ENCODE peak calls at places on chromosomes 4 and X, in seven cellular contexts. U is AG09319, E is astrocyte of the spinal cord, Z is lower leg skin, A is HFFc6, R is WERI-Rb-1, O is coronary artery. T is an unnamed sample.

GRCh38 chr4:146534178-146534577 is 12.4 kb upstream of the SLC10A7 start:
- DNase-seq in Z (no peak), E (no peak), A (no peak), O (no peak), R (no peak), U (no peak), T (no peak)

GRCh38 chrX:78106651-78106986 is 2.6 kb downstream of the PGK1 start:
- DNase-seq in A (no peak), Z (no peak), U (no peak), E (no peak), R (no peak), O (no peak), T (no peak)

GRCh38 chr4:48831532-48832015 is 686 bp downstream of the OCIAD1 start:
- DNase-seq in E (peak), U (no peak), Z (no peak), A (no peak), O (no peak), R (no peak), T (peak)

GRCh38 chr4:11456441-11456840 is 27.7 kb upstream of the HS3ST1 start:
- DNase-seq in U (no peak), R (no peak), A (no peak), O (no peak), E (no peak), Z (no peak), T (no peak)

GRCh38 chrX:12820737-12821136 is 29.5 kb downstream of the PRPS2 start:
- DNase-seq in E (no peak), A (no peak), R (no peak), U (no peak), Z (no peak), O (no peak), T (no peak)

GRCh38 chr4:150218447-150218846 is 140.2 kb downstream of the DCLK2 start:
- DNase-seq in Z (no peak), A (no peak), O (no peak), R (no peak), E (no peak), U (no peak), T (no peak)

GRCh38 chrX:134172588-134173259 is 64.3 kb upstream of the CCDC160 start:
- DNase-seq in A (no peak), E (peak), O (no peak), U (no peak), R (no peak), Z (no peak), T (peak)

GRCh38 chr4:173450281-173450680 is 51.4 kb upstream of the SCRG1 start:
- DNase-seq in E (peak), R (no peak), A (no peak), O (no peak), Z (no peak), U (no peak), T (no peak)

GRCh38 chrX:132093239-132093860 is 34.5 kb downstream of the FRMD7 start:
- DNase-seq in E (no peak), R (no peak), Z (no peak), O (no peak), A (no peak), U (no peak), T (no peak)

GRCh38 chrX:71106427-71106826 is at the start of gene CXorf65:
- DNase-seq in E (no peak), U (no peak), O (no peak), R (no peak), Z (no peak), A (no peak), T (no peak)

GRCh38 chrX:87167841-87168240 is 349.8 kb upstream of the KLHL4 start:
- DNase-seq in U (no peak), Z (no peak), R (no peak), A (no peak), E (no peak), O (no peak), T (no peak)

GRCh38 chr4:6404611-6405416 is 67.6 kb downstream of the PPP2R2C start:
- DNase-seq in E (no peak), U (no peak), A (no peak), O (no peak), Z (no peak), R (no peak), T (no peak)

GRCh38 chr4:158810487-158811215 is 41.8 kb downstream of the FNIP2 start:
- DNase-seq in U (peak), R (peak), E (peak), A (peak), O (peak), Z (peak), T (peak)

GRCh38 chrX:112367065-112367464 is 284.5 kb upstream of the TRPC5 start:
- DNase-seq in O (no peak), U (no peak), E (no peak), A (no peak), Z (no peak), R (no peak), T (no peak)

GRCh38 chr4:85964298-85964697 is 395.6 kb downstream of the MAPK10 start:
- DNase-seq in Z (no peak), A (no peak), U (no peak), O (no peak), R (no peak), E (no peak), T (no peak)

GRCh38 chr4:153137168-153137567 is 67.1 kb upstream of the TRIM2 start:
- DNase-seq in O (no peak), U (peak), R (no peak), Z (no peak), A (peak), E (peak), T (peak)

GRCh38 chr4:73734405-73735070 is 5.8 kb upstream of the CXCL8 start:
- DNase-seq in E (peak), O (no peak), R (no peak), A (no peak), U (no peak), Z (no peak), T (peak)

GRCh38 chr4:15690020-15690809 is 8.6 kb downstream of the FAM200B start:
- DNase-seq in O (no peak), Z (no peak), E (peak), R (no peak), A (peak), U (no peak), T (peak)

GRCh38 chr4:94516067-94516466 is 64.3 kb downstream of the PDLIM5 start:
- DNase-seq in R (no peak), Z (no peak), O (no peak), E (peak), U (no peak), A (peak), T (peak)

GRCh38 chr4:122728781-122729330 is 3.6 kb upstream of the BBS12 start:
- DNase-seq in R (no peak), O (no peak), A (peak), Z (no peak), E (no peak), U (no peak), T (no peak)

GRCh38 chr4:6369035-6369434 is 99.4 kb downstream of the WFS1 start:
- DNase-seq in A (no peak), R (no peak), E (no peak), Z (no peak), O (no peak), U (no peak), T (no peak)

GRCh38 chr4:8305851-8306361 is 36.4 kb downstream of the HTRA3 start:
- DNase-seq in U (no peak), R (no peak), E (no peak), O (no peak), A (no peak), Z (peak), T (no peak)

GRCh38 chr4:76779740-76780459 is 118.0 kb downstream of the SOWAHB start:
- DNase-seq in U (no peak), R (no peak), A (no peak), E (peak), O (no peak), Z (no peak), T (peak)

GRCh38 chrX:111181883-111182400 is 86.0 kb downstream of the PAK3 start:
- DNase-seq in E (no peak), Z (no peak), U (no peak), O (no peak), A (no peak), R (peak), T (no peak)

GRCh38 chr4:156771171-156771837 is 200.3 kb downstream of the PDGFC start:
- DNase-seq in U (peak), E (peak), Z (no peak), O (no peak), A (peak), R (peak), T (peak)

GRCh38 chr4:184097240-184097619 is 120.4 kb downstream of the ENPP6 start:
- DNase-seq in O (no peak), Z (peak), U (no peak), A (no peak), R (no peak), E (no peak), T (no peak)
- TF ChIP-seq CTCF in O (no peak), Z (no peak), U (peak), A (no peak), R (peak), E (no peak), T (no peak)

DNA sequence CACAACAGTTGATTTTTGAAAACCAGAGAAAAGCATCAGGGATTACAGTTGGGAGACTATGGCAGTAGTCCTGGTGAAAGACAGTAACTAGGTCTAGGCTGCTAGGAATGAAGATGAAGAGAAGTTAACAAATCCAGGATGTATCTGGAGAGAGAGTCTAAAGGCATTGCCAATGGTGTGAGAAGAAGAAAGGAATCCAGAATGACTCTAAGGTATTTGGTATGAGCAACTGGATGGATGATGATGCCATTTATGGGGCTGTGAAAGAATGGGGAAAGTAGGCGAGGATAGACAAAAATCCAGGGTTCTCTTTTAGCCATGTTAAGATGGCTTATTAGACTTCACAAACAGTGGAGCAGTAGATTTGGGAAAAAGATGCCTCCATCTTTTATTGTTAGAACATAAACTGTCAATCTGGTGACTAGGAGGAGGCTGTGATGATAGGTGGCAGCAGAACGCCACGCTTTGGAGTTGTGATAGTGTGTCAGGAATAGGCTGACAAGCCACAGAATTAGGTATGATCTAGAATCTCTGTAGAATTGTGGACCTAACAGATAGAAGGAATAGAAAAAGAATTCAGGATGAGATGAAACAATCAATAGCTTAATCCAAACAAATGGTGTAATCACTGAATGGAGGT is 27.3 kb upstream of the JADE1 start:
- DNase-seq in A (peak), R (peak), O (no peak), U (no peak), Z (no peak), E (no peak), T (no peak)
- TF ChIP-seq CTCF in A (peak), R (peak), O (no peak), U (no peak), Z (no peak), E (no peak), T (no peak)

GRCh38 chr4:71495454-71495853 is 156.6 kb downstream of the SLC4A4 start:
- DNase-seq in E (no peak), O (no peak), Z (no peak), U (no peak), R (no peak), A (no peak), T (no peak)

GRCh38 chr4:71498002-71498401 is 159.2 kb downstream of the SLC4A4 start:
- DNase-seq in A (peak), O (no peak), U (peak), E (no peak), Z (no peak), R (no peak), T (peak)

GRCh38 chr4:71497078-71497477 is 158.3 kb downstream of the SLC4A4 start:
- DNase-seq in E (no peak), O (no peak), A (no peak), Z (no peak), U (no peak), R (no peak), T (no peak)

GRCh38 chr4:71498624-71499023 is 159.8 kb downstream of the SLC4A4 start:
- DNase-seq in Z (no peak), A (no peak), U (no peak), E (no peak), R (no peak), O (no peak), T (peak)

DNA sequence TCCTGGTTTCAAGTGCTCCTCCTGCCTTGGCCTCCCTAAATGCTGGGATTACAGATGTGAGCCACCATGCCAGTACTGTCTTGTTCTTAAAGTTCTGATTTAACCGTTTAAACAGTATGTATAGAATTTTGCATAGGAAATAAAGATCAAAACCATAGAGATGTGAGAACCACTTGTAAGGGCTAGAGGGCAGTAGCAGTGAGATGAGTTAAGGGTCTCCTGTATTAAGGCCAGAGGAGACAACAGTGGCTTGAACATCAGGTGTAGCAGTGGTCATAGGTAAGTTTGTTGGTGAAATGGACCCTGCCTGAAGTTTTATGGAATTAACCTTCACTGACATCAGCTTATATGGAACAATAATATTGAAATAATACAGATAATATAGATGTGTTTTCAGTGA is 155.7 kb downstream of the SLC4A4 start:
- DNase-seq in Z (no peak), A (no peak), U (no peak), R (no peak), O (no peak), E (no peak), T (no peak)
- TF ChIP-seq CTCF in Z (no peak), A (no peak), U (no peak), R (no peak), O (no peak), E (no peak), T (peak)

DNA sequence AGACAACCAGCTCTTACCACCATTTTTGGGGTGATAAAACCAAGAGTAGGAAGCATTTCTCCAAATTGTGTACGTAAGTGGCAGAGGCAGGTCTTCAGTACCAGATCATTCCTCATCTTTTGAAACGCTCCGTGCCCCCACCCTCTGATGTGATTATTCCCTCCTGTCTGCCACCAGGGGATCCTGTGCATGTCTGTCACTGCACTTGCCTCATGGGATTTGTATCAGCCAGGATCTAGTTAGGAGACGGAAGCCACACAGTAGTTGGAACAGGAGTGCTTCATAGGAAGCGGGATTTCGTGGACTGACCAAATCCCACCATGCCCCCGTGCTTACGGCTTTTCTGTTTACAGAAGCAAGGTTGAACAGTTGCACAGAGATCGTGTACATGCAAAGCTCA is 75.5 kb downstream of the SHROOM2 start:
- DNase-seq in E (no peak), A (no peak), R (no peak), O (no peak), Z (no peak), U (no peak), T (no peak)
- TF ChIP-seq CTCF in E (no peak), A (no peak), R (peak), O (no peak), Z (no peak), U (no peak), T (no peak)

GRCh38 chrX:154986826-154987575 is 35.5 kb downstream of the F8 start:
- DNase-seq in A (no peak), O (no peak), E (no peak), R (no peak), U (no peak), Z (no peak), T (no peak)
- TF ChIP-seq CTCF in A (no peak), O (no peak), E (no peak), R (no peak), U (no peak), Z (no peak), T (no peak)

DNA sequence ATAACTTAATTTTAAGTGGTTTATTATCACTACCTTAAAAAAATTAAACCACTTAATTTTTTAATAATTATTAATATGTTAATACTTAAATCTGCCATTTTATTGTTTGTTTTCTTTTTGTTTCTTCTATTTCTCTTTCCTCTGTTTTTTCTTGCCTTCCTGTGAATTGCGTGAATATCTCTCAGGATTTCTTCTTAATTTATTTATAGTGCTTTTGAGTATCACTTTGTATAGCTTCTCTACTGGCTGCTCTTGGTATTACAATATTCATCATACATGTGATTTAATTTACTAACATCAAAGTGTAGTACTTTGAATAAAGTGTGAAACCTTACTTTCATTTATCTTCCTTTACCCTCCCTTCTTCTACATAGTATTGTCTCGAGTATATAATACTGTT is 349.5 kb upstream of the CPXCR1 start:
- DNase-seq in E (no peak), Z (no peak), A (no peak), U (no peak), R (no peak), O (no peak), T (no peak)
- TF ChIP-seq CTCF in E (no peak), Z (no peak), A (no peak), U (no peak), R (no peak), O (no peak), T (no peak)

GRCh38 chr4:168854216-168854921 is 155.7 kb downstream of the CBR4 start:
- DNase-seq in O (no peak), A (no peak), Z (no peak), U (no peak), E (no peak), R (no peak), T (peak)

GRCh38 chr4:168857546-168858314 is 152.3 kb downstream of the CBR4 start:
- DNase-seq in Z (no peak), A (peak), R (no peak), E (peak), O (no peak), U (peak), T (peak)

GRCh38 chr4:168859100-168859499 is 151.0 kb downstream of the CBR4 start:
- DNase-seq in A (no peak), R (no peak), O (no peak), Z (no peak), U (no peak), E (no peak), T (no peak)

GRCh38 chr4:168856312-168856711 is 153.7 kb downstream of the CBR4 start:
- DNase-seq in R (no peak), E (peak), U (no peak), Z (no peak), A (peak), O (no peak), T (peak)

DNA sequence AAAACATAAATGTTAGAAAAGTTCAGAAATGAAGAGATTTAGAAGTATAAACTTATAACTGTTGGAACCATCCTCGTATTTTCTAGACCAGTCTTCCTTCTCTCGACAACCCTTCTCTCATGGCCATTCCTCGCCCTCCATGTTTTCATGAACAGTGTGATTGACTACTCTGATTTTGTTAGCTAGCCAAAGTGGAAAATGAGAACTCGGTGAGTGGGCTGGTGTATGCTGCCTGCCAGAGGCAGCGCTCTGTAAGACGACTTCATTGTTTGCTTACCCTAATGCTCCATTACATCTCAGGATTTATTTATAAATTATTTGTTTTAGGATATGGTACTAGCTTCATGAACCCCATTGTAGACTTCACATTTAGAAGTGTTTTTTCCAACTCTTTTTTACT is 153.0 kb downstream of the CBR4 start:
- DNase-seq in R (no peak), E (no peak), O (no peak), A (no peak), U (no peak), Z (no peak), T (no peak)
- TF ChIP-seq CTCF in R (no peak), E (peak), O (no peak), A (no peak), U (no peak), Z (no peak), T (no peak)

GRCh38 chrX:36897690-36898089 is 110.5 kb upstream of the FAM47C start:
- DNase-seq in O (no peak), U (no peak), Z (no peak), E (no peak), A (no peak), R (no peak), T (no peak)
- TF ChIP-seq CTCF in O (no peak), U (no peak), Z (no peak), E (no peak), A (no peak), R (no peak), T (no peak)

GRCh38 chr4:1116837-1117236 is 3.5 kb upstream of the RNF212 start:
- DNase-seq in Z (no peak), A (no peak), U (no peak), E (peak), O (no peak), R (no peak), T (no peak)
- TF ChIP-seq CTCF in Z (no peak), A (peak), U (no peak), E (peak), O (no peak), R (peak), T (no peak)

T was measured in fibroblast of villous mesenchyme.